ENCODE peak calls at places on chromosomes 12 and 14, in nine cellular contexts. L is IMR-90, C is uterus, N is ovary, A is transverse colon, H is sigmoid colon, X is adrenal gland, K is stomach, O is HepG2. W is an unnamed sample. For H3K4me1, the result is how much of the 10 kb centered on the place peaks cover.

GRCh38 chr12:75505706-75506312 is 5.6 kb downstream of the KRR1 start:
- DNase-seq in L (peak), C (no peak), N (no peak), A (no peak), H (no peak), X (no peak), K (no peak), O (peak), W (no peak)

GRCh38 chr12:64915242-64915641 is 90.8 kb downstream of the TBC1D30 start:
- DNase-seq in L (no peak), C (no peak), N (no peak), A (no peak), H (no peak), X (no peak), K (no peak), O (no peak), W (no peak)

GRCh38 chr12:91947459-91947858 is 198.2 kb downstream of the BTG1 start:
- DNase-seq in L (no peak), C (no peak), N (no peak), A (no peak), H (no peak), X (no peak), K (no peak), O (no peak), W (no peak)

GRCh38 chr12:106078358-106079025 is 60.3 kb downstream of the NUAK1 start:
- DNase-seq in L (peak), C (peak), N (no peak), A (peak), H (peak), X (peak), K (no peak), O (no peak), W (no peak)

GRCh38 chr12:26346748-26347147 is 151.4 kb downstream of the SSPN start:
- DNase-seq in L (peak), C (no peak), N (no peak), A (no peak), H (no peak), X (no peak), K (no peak), O (no peak), W (no peak)

GRCh38 chr14:102192840-102193502 is 53.3 kb downstream of the WDR20 start:
- DNase-seq in L (no peak), C (no peak), N (no peak), A (no peak), H (peak), X (no peak), K (no peak), O (no peak), W (no peak)

GRCh38 chr12:78981-79380 is 12.4 kb downstream of the IQSEC3 start:
- DNase-seq in L (no peak), C (no peak), N (no peak), A (no peak), H (no peak), X (no peak), K (no peak), O (no peak), W (no peak)

GRCh38 chr14:60183724-60184596 is 18.8 kb upstream of the DHRS7 start:
- DNase-seq in L (peak), C (peak), N (no peak), A (no peak), H (no peak), X (no peak), K (no peak), O (peak), W (no peak)

GRCh38 chr14:75259510-75259855 is 19.1 kb upstream of the FOS start:
- DNase-seq in L (peak), C (no peak), N (no peak), A (no peak), H (no peak), X (no peak), K (no peak), O (no peak), W (no peak)

GRCh38 chr12:13097526-13097925 is 5.9 kb downstream of the GSG1 start:
- DNase-seq in L (no peak), C (peak), N (no peak), A (no peak), H (no peak), X (no peak), K (no peak), O (no peak), W (no peak)

GRCh38 chr12:6963016-6963731 is 7.3 kb downstream of the PHB2 start:
- DNase-seq in L (no peak), C (no peak), N (peak), A (peak), H (peak), X (peak), K (peak), O (no peak), W (no peak)

GRCh38 chr14:55448146-55448614 is 7.8 kb upstream of the TBPL2 start:
- DNase-seq in L (peak), C (peak), N (no peak), A (peak), H (no peak), X (peak), K (peak), O (no peak), W (no peak)

GRCh38 chr14:69922198-69922597 is 43.0 kb downstream of the SMOC1 start:
- DNase-seq in L (no peak), C (no peak), N (peak), A (no peak), H (no peak), X (peak), K (no peak), O (no peak), W (no peak)

GRCh38 chr12:69027411-69027811 is 94.4 kb upstream of the CPM start:
- DNase-seq in L (peak), C (no peak), N (no peak), A (no peak), H (no peak), X (no peak), K (no peak), O (no peak), W (no peak)

GRCh38 chr14:89121961-89122675 is 294.9 kb downstream of the FOXN3 start:
- DNase-seq in L (no peak), C (no peak), N (no peak), A (no peak), H (no peak), X (no peak), K (no peak), O (no peak), W (no peak)

GRCh38 chr14:70780396-70781075 is 28.8 kb downstream of the MAP3K9 start:
- DNase-seq in L (no peak), C (no peak), N (no peak), A (peak), H (no peak), X (peak), K (peak), O (no peak), W (peak)

GRCh38 chr12:84638811-84639368 is 273.7 kb downstream of the SLC6A15 start:
- DNase-seq in L (peak), C (no peak), N (no peak), A (no peak), H (no peak), X (no peak), K (no peak), O (no peak), W (no peak)

GRCh38 chr14:34837801-34838322 is 37.3 kb downstream of the BAZ1A start:
- DNase-seq in L (no peak), C (no peak), N (no peak), A (no peak), H (no peak), X (no peak), K (no peak), O (peak), W (no peak)
- TF ChIP-seq POLR2A in L (no peak), C (no peak), N (no peak), A (no peak), H (no peak), X (no peak), K (no peak), O (no peak), W (no peak)

DNA sequence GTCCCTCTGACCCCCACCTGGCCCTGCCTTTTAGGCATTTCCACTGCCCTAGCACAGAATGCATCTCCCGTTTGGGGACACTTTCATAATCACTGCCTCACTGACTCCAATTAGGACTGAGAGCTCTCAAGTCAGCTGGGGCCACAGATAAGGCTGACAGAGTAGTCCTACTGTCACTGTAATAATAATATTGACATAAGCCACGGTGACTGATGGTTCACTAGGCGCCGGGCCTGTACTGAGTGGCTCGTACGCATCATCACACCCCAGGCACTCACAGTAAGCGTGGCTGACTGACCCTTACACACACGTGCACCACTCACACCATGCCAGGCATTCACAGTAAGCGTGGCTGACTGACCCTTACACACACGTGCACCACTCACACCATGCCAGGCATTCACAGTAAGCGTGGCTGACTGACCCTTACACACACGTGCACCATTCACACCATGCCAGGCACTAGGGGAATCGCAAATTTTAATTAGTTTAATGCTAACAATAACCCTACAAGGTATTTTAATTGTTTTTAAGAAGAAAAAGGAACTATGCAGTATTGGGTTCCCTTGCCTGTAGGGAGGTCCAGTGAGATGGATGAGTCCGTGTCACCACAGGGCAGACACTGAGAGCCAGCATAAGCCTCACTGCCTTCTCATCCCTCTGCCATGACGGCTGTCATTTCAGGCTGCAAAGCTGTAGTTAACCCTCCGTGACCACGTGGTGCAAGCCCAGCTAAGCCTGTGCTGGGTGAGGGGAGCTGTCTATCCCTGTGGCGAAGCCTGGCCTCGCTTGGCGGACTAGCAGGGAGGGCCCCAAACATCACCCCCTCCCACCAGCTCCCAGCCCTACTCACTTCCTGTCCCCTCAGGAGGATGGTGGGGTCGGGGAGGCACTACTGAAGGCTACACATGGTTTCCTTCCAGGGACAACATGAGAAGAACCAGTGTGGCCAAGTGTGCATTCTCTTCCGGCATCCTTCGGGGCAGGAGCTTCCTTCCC is 87.9 kb downstream of the CHGA start:
- DNase-seq in L (no peak), C (no peak), N (no peak), A (no peak), H (no peak), X (no peak), K (no peak), O (peak), W (peak)
- H3K4me1 ChIP-seq in L (under half), C (under half), N (under half), A (half or more), H (under half), X (under half), K (half or more), O (half or more), W (under half)

GRCh38 chr14:68789002-68789797 is 3.7 kb downstream of the ZFP36L1 start:
- DNase-seq in L (peak), C (peak), N (peak), A (peak), H (peak), X (peak), K (peak), O (peak), W (peak)
- TF ChIP-seq POLR2A in L (no peak), C (no peak), N (no peak), A (peak), H (no peak), X (no peak), K (no peak), O (peak), W (no peak)

GRCh38 chr12:53454710-53455109 is 2.8 kb downstream of the PCBP2 start:
- DNase-seq in L (no peak), C (no peak), N (no peak), A (no peak), H (no peak), X (no peak), K (no peak), O (no peak), W (no peak)
- H3K4me1 ChIP-seq in L (under half), C (under half), N (under half), A (under half), H (under half), X (under half), K (half or more), O (under half), W (under half)